ENCODE peak calls at places on chromosomes 7 and 10, in six cellular contexts. B is HTR-8/SVneo, M is cardiac muscle cell, Z is endothelial cell, J is kidney glomerular epithelial cell, Q is Karpas-422. A is an unnamed sample.

GRCh38 chr7:112422842-112423496 is 27.3 kb upstream of the IFRD1 start:
- DNase-seq in B (peak), M (peak), Z (peak), J (peak), Q (peak), A (peak)

GRCh38 chr10:79937256-79937635 is 11.7 kb downstream of the SFTPD start:
- DNase-seq in B (no peak), M (no peak), Z (no peak), J (no peak), Q (no peak), A (no peak)

GRCh38 chr7:150903627-150904026 is 51.3 kb downstream of the AOC1 start:
- DNase-seq in B (peak), M (no peak), Z (no peak), J (no peak), Q (no peak), A (no peak)

GRCh38 chr7:128233471-128233870 is 7.6 kb upstream of the LEP start:
- DNase-seq in B (no peak), M (no peak), Z (no peak), J (no peak), Q (no peak), A (no peak)

GRCh38 chr10:9957352-9957751 is 1060.3 kb upstream of the CELF2 start:
- DNase-seq in B (no peak), M (peak), Z (no peak), J (no peak), Q (no peak), A (no peak)

GRCh38 chr7:17041324-17041723 is 159.5 kb upstream of the AGR3 start:
- DNase-seq in B (peak), M (peak), Z (no peak), J (peak), Q (no peak), A (no peak)

GRCh38 chr7:83267141-83267631 is 104.5 kb upstream of the PCLO start:
- DNase-seq in B (peak), M (peak), Z (no peak), J (peak), Q (no peak), A (peak)

GRCh38 chr10:43863270-43863669 is 214.6 kb upstream of the ZNF32 start:
- DNase-seq in B (no peak), M (no peak), Z (no peak), J (no peak), Q (no peak), A (no peak)

GRCh38 chr10:71840177-71840711 is 10.8 kb downstream of the PSAP start:
- DNase-seq in B (peak), M (peak), Z (peak), J (peak), Q (peak), A (peak)

GRCh38 chr10:71351628-71352319 is 32.7 kb downstream of the SLC29A3 start:
- DNase-seq in B (no peak), M (no peak), Z (no peak), J (no peak), Q (no peak), A (no peak)

A was measured in NCI-H2227 treated with DMSO at 0.1 percent for 48 hours.